ENCODE peak calls at places on chromosomes 4 and X, in four cellular contexts. W is CD4-positive, CD25-positive, alpha-beta regulatory T cell; Z is anterior cingulate cortex; Q is T-cell. M is an unnamed sample.

GRCh38 chr4:133775881-133776280 is 425.7 kb downstream of the PABPC4L start:
- DNase-seq in Z (no peak), W (no peak), Q (no peak), M (no peak)

GRCh38 chr4:125772680-125773079 is 457.9 kb downstream of the FAT4 start:
- DNase-seq in Z (no peak), Q (no peak), W (no peak), M (no peak)

GRCh38 chrX:13007519-13008188 is 32.7 kb downstream of the TMSB4X start:
- DNase-seq in Q (no peak), Z (no peak), W (no peak), M (no peak)

GRCh38 chr4:10715696-10716095 is 31.1 kb upstream of the CLNK start:
- DNase-seq in W (no peak), Q (no peak), Z (no peak), M (no peak)

GRCh38 chr4:93184093-93184492 is 644.5 kb upstream of the ATOH1 start:
- DNase-seq in Z (no peak), W (no peak), Q (no peak), M (no peak)

GRCh38 chr4:24024157-24024556 is 134.3 kb upstream of the PPARGC1A start:
- DNase-seq in Z (no peak), W (no peak), Q (no peak), M (no peak)

GRCh38 chr4:5926601-5927000 is 33.7 kb upstream of the CRMP1 start:
- DNase-seq in W (no peak), Q (no peak), Z (no peak), M (no peak)

GRCh38 chr4:102500371-102501175 is 586 bp upstream of the NFKB1 start:
- DNase-seq in Z (no peak), Q (peak; percentile 36), W (peak; percentile 67), M (peak; percentile 76)

GRCh38 chr4:117135634-117136354 is 50.4 kb upstream of the TRAM1L1 start:
- DNase-seq in Z (no peak), Q (no peak), W (no peak), M (no peak)

GRCh38 chr4:687975-688694 is 816 bp downstream of the SLC49A3 start:
- DNase-seq in Z (no peak), Q (no peak), W (no peak), M (no peak)

GRCh38 chr4:25930722-25931354 is 16.8 kb downstream of the SMIM20 start:
- DNase-seq in Q (no peak), W (no peak), Z (no peak), M (no peak)

GRCh38 chr4:34047363-34047762 is 2197.0 kb downstream of the ARAP2 start:
- DNase-seq in Z (no peak), Q (no peak), W (no peak), M (no peak)

GRCh38 chr4:31455612-31456011 is 735.4 kb downstream of the PCDH7 start:
- DNase-seq in W (no peak), Z (no peak), Q (no peak), M (no peak)

GRCh38 chrX:11336201-11336600 is 43.0 kb downstream of the AMELX start:
- DNase-seq in Q (no peak), W (no peak), Z (no peak), M (no peak)

GRCh38 chrX:44035576-44035975 is 62.4 kb upstream of the NDP start:
- DNase-seq in W (no peak), Z (no peak), Q (no peak), M (no peak)

GRCh38 chr4:155376387-155377268 is at the start of gene MAP9:
- DNase-seq in Z (peak; percentile 94), Q (peak; percentile 89), W (peak; percentile 96), M (peak; percentile 94)

GRCh38 chr4:94298725-94299252 is 43.8 kb downstream of the HPGDS start:
- DNase-seq in Q (no peak), Z (no peak), W (no peak), M (no peak)

GRCh38 chrX:24899391-24899790 is 116.4 kb downstream of the ARX start:
- DNase-seq in Z (no peak), Q (no peak), W (no peak), M (no peak)

GRCh38 chrX:57900961-57901360 is 9.3 kb downstream of the ZXDA start:
- DNase-seq in Q (no peak), W (no peak), Z (no peak), M (no peak)

GRCh38 chr4:112532267-112532666 is 16.3 kb upstream of the NEUROG2 start:
- DNase-seq in Z (no peak), Q (no peak), W (no peak), M (no peak)

GRCh38 chrX:74550295-74550802 is 64.1 kb downstream of the RLIM start:
- DNase-seq in W (peak; percentile 82), Z (peak; percentile 48), Q (peak; percentile 80), M (peak; percentile 70)

GRCh38 chrX:31266172-31267076 is 194.6 kb upstream of the FTHL17 start:
- DNase-seq in Q (no peak), W (no peak), Z (peak; percentile 2), M (no peak)

GRCh38 chr4:174217273-174218126 is 66.0 kb downstream of the FBXO8 start:
- DNase-seq in Q (no peak), W (no peak), Z (no peak), M (no peak)

M was measured in globus pallidus.